ENCODE peak calls at places on chromosomes 2 and 18, in five cellular contexts. L, I, O, B and W are unnamed samples.

GRCh38 chr2:73982140-73982617 is 2.5 kb upstream of the TET3 start:
- DNase-seq in I (no peak), O (no peak), B (peak), L (no peak), W (no peak)

GRCh38 chr2:55779459-55780421 is 86.1 kb upstream of the PNPT1 start:
- DNase-seq in B (peak), O (peak), L (no peak), I (no peak), W (no peak)

GRCh38 chr18:75218064-75218463 is 7.5 kb downstream of the TSHZ1 start:
- DNase-seq in L (no peak), O (no peak), I (no peak), B (no peak), W (no peak)

GRCh38 chr2:68913359-68913758 is 39.3 kb downstream of the GKN2 start:
- DNase-seq in O (no peak), B (no peak), I (no peak), L (no peak), W (no peak)

GRCh38 chr2:237232166-237232565 is 146.5 kb downstream of the COPS8 start:
- DNase-seq in I (no peak), O (no peak), B (no peak), L (no peak), W (no peak)

GRCh38 chr2:54555318-54555837 is 99.3 kb downstream of the SPTBN1 start:
- DNase-seq in O (no peak), I (no peak), B (no peak), L (no peak), W (no peak)

GRCh38 chr2:108586116-108586515 is 51.8 kb downstream of the LIMS1 start:
- DNase-seq in L (no peak), B (no peak), I (no peak), O (peak), W (no peak)

GRCh38 chr2:147365577-147365976 is 479.3 kb upstream of the ACVR2A start:
- DNase-seq in L (no peak), B (no peak), I (no peak), O (no peak), W (no peak)

GRCh38 chr2:84792856-84793522 is 87.9 kb downstream of the TRABD2A start:
- DNase-seq in B (no peak), O (peak), L (no peak), I (no peak), W (no peak)

GRCh38 chr2:182924311-182924710 is 57.9 kb upstream of the FRZB start:
- DNase-seq in I (no peak), B (no peak), O (peak), L (no peak), W (no peak)
- H2BK12ac ChIP-seq in I (no peak), B (no peak), O (no peak), L (no peak), W (no peak)

DNA sequence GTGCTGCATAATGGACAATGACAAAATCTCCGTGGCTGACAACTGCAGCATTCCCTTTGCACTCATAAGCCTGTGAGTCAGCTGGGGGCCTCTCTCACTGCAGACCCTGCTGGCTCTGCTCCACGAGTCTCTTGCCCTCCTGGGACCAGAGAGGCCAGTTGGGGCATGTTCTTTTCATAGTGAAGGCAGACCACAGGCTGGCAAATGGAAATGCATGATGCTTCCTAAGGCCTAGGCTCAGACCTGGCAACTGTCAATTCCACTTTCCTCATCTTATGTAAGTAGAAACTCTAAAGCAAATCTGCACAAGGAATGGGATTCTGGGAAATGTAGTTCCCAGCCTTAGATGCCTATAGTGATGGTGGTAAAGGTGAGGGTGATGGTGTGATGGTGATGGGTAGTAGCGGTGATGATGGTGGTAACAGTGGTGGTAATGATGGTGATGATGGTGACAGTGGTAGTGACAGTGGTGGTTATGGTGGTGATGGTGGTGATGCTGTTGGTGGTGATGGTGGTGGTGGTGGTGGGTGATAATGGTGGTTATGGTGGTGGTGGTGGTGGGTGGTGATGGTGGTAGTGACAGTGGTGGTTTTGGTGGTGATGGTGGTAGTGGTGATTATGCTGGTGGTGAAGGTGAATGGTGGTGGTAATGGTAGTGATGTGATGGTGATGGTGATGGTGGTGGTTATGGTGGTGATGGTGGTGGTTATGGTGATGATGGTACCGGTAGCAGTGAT is 185.8 kb upstream of the ARL4C start:
- DNase-seq in O (peak), B (no peak), I (no peak), L (no peak), W (no peak)
- H4K91ac ChIP-seq in O (peak), B (no peak), I (peak), L (peak), W (no peak)

GRCh38 chr2:32718752-32719151 is 90.9 kb downstream of the TTC27 start:
- DNase-seq in B (peak), I (no peak), L (no peak), O (no peak), W (no peak)

GRCh38 chr2:32714521-32714920 is 86.7 kb downstream of the TTC27 start:
- DNase-seq in O (no peak), B (no peak), I (no peak), L (no peak), W (no peak)

GRCh38 chr2:32716598-32716997 is 88.7 kb downstream of the TTC27 start:
- DNase-seq in B (no peak), O (no peak), L (no peak), I (no peak), W (no peak)

GRCh38 chr2:32715391-32715841 is 87.6 kb downstream of the TTC27 start:
- DNase-seq in O (no peak), L (no peak), B (no peak), I (no peak), W (no peak)

DNA sequence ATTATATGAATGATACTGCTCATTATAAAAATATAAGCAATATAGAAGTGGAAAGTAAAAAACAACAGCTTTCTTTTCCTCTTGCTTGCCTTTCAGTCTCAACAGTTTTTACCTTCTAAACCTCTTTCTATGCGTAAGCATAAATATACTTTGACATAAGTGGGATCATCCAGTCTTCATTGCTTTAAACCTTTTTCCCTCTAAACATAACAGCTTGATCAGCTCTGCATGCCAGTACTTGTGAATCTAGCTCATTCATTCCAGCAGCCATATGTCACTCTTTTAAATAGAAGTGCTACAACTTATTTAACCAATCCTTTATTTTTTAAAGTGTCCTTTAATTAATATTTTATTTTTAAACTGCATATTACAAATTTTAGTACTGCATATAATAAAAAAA is 88.1 kb downstream of the TTC27 start:
- DNase-seq in I (no peak), L (no peak), B (no peak), O (peak), W (no peak)
- H2BK12ac ChIP-seq in I (no peak), L (no peak), B (no peak), O (no peak), W (no peak)

GRCh38 chr2:63424329-63425078 is 163.8 kb downstream of the WDPCP start:
- DNase-seq in I (no peak), B (peak), O (peak), L (peak), W (peak)

GRCh38 chr2:63425079-63425416 is 163.2 kb downstream of the WDPCP start:
- DNase-seq in B (no peak), I (no peak), L (no peak), O (no peak), W (no peak)

DNA sequence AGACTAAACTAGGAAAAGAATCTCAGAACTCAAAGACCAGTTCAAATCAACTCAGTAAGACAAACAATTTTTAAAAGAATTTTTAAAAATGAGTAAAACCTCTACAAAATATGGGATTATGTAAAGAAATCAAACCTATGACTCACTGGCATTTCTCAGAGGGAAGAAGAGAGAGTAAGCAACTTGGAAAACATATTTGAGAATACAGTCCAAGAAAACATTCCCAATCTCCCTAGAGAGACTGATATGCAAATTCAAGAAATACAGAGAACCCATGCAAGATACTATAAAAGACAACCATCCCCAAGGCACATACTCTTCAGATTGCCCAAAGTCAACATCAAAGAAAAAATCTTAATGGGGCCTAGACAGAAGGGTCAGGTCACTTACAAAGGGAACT is 162.7 kb downstream of the WDPCP start:
- DNase-seq in I (no peak), L (no peak), B (no peak), O (no peak), W (no peak)
- H4K91ac ChIP-seq in I (no peak), L (no peak), B (no peak), O (no peak), W (no peak)